ENCODE peak calls at places on chromosomes 5 and 9, in six cellular contexts. U, C, A, S, O and J are unnamed samples.

GRCh38 chr5:10490927-10491672 is 49.4 kb downstream of the ROPN1L start:
- DNase-seq in U (no peak), C (no peak), A (no peak), S (no peak), O (no peak), J (no peak)

GRCh38 chr9:655875-656274 is 185.6 kb upstream of the DMRT1 start:
- DNase-seq in U (no peak), C (no peak), A (no peak), S (no peak), O (no peak), J (no peak)

GRCh38 chr5:36276864-36277263 is 24.8 kb downstream of the RANBP3L start:
- DNase-seq in U (no peak), C (no peak), A (no peak), S (peak), O (no peak), J (no peak)

GRCh38 chr9:79868532-79869189 is 296.9 kb downstream of the TLE4 start:
- DNase-seq in U (no peak), C (no peak), A (no peak), S (no peak), O (no peak), J (no peak)

GRCh38 chr9:24118170-24118569 is 292.1 kb upstream of the ELAVL2 start:
- DNase-seq in U (no peak), C (no peak), A (no peak), S (no peak), O (no peak), J (no peak)

GRCh38 chr5:166961938-166962337 is 1329.5 kb upstream of the WWC1 start:
- DNase-seq in U (no peak), C (no peak), A (no peak), S (no peak), O (no peak), J (no peak)

GRCh38 chr5:124745367-124746251 is 830 bp downstream of the ZNF608 start:
- DNase-seq in U (no peak), C (peak), A (peak), S (peak), O (no peak), J (peak)

GRCh38 chr9:81621785-81622243 is 67.5 kb downstream of the TLE1 start:
- DNase-seq in U (no peak), C (no peak), A (peak), S (no peak), O (no peak), J (no peak)

GRCh38 chr5:151696470-151697061 is 9.9 kb upstream of the SPARC start:
- DNase-seq in U (no peak), C (peak), A (no peak), S (no peak), O (no peak), J (no peak)

GRCh38 chr9:34493972-34494535 is 28.7 kb downstream of the ENHO start:
- DNase-seq in U (no peak), C (no peak), A (no peak), S (no peak), O (no peak), J (no peak)

GRCh38 chr5:41754857-41755256 is 115.4 kb downstream of the OXCT1 start:
- DNase-seq in U (no peak), C (no peak), A (no peak), S (no peak), O (no peak), J (no peak)

GRCh38 chr5:38994329-38994927 is 79.8 kb downstream of the RICTOR start:
- DNase-seq in U (peak), C (peak), A (no peak), S (peak), O (no peak), J (peak)

GRCh38 chr9:111483862-111484563 is at the start of gene ECPAS:
- DNase-seq in U (peak), C (peak), A (peak), S (peak), O (peak), J (peak)

GRCh38 chr9:116149844-116150243 is 3.7 kb upstream of the PAPPA start:
- DNase-seq in U (no peak), C (peak), A (no peak), S (peak), O (no peak), J (no peak)

GRCh38 chr9:121038452-121039203 is 11.4 kb downstream of the C5 start:
- DNase-seq in U (no peak), C (no peak), A (no peak), S (no peak), O (no peak), J (no peak)

GRCh38 chr5:1343931-1344901 is 683 bp downstream of the CLPTM1L start:
- DNase-seq in U (no peak), C (no peak), A (no peak), S (no peak), O (no peak), J (no peak)

GRCh38 chr9:133999866-134000265 is 7.7 kb upstream of the VAV2 start:
- DNase-seq in U (no peak), C (no peak), A (no peak), S (no peak), O (no peak), J (no peak)